ENCODE peak calls at places on chromosomes 2 and 18, in seven cellular contexts. C is glutamatergic neuron, L is C1 segment of cervical spinal cord, R is HuH-7.5, X is SK-N-SH, E is cardiac fibroblast, B is hippocampal formation. W is an unnamed sample.

GRCh38 chr2:125267683-125268082 is 1242.6 kb downstream of the CNTNAP5 start:
- DNase-seq in C (no peak), L (no peak), R (no peak), X (no peak), E (no peak), B (no peak), W (no peak)

GRCh38 chr2:201642086-201642578 is 1.2 kb downstream of the TMEM237 start:
- DNase-seq in C (no peak), L (no peak), R (no peak), X (no peak), E (no peak), B (no peak), W (no peak)

GRCh38 chr18:53819671-53820070 is 404.8 kb downstream of the MBD2 start:
- DNase-seq in C (no peak), L (no peak), R (no peak), X (no peak), E (no peak), B (no peak), W (no peak)

GRCh38 chr2:12738112-12738485 is 21.4 kb downstream of the TRIB2 start:
- DNase-seq in C (no peak), L (no peak), R (no peak), X (no peak), E (no peak), B (no peak), W (no peak)

GRCh38 chr18:8260319-8260718 is 348.9 kb upstream of the RAB12 start:
- DNase-seq in C (no peak), L (no peak), R (no peak), X (no peak), E (no peak), B (no peak), W (no peak)

GRCh38 chr18:76457957-76458356 is 37.1 kb downstream of the ZNF516 start:
- DNase-seq in C (no peak), L (no peak), R (no peak), X (no peak), E (no peak), B (no peak), W (no peak)

GRCh38 chr2:138433995-138434991 is 67.3 kb upstream of the SPOPL start:
- DNase-seq in C (no peak), L (no peak), R (peak; percentile 13), X (peak; percentile 32), E (peak; percentile 26), B (no peak), W (no peak)

GRCh38 chr18:47968006-47968676 is 37.7 kb upstream of the SMAD2 start:
- DNase-seq in C (no peak), L (no peak), R (no peak), X (no peak), E (peak; percentile 63), B (no peak), W (no peak)

GRCh38 chr2:8258406-8258805 is 423.4 kb upstream of the ID2 start:
- DNase-seq in C (no peak), L (no peak), R (no peak), X (no peak), E (no peak), B (no peak), W (no peak)